ENCODE peak calls at places on chromosomes 4 and X, in ten cellular contexts. S, G, E, H, Z, Y, D, R, C and B are unnamed samples.

GRCh38 chrX:54825716-54826428 is 18.3 kb downstream of the MAGED2 start:
- DNase-seq in S (no peak), G (no peak), E (no peak), H (peak), Z (no peak), Y (peak), D (no peak), R (no peak), C (peak), B (no peak)

GRCh38 chrX:119790977-119791436 is 423 bp downstream of the RPL39 start:
- DNase-seq in S (no peak), G (peak), E (peak), H (peak), Z (no peak), Y (peak), D (no peak), R (peak), C (peak), B (no peak)

GRCh38 chrX:134836497-134836968 is 154.3 kb upstream of the SMIM10 start:
- DNase-seq in S (peak), G (peak), E (no peak), H (no peak), Z (peak), Y (peak), D (no peak), R (no peak), C (peak), B (no peak)

GRCh38 chr4:40199999-40200880 is 3.4 kb downstream of the RHOH start:
- DNase-seq in S (no peak), G (no peak), E (no peak), H (peak), Z (no peak), Y (no peak), D (peak), R (no peak), C (peak), B (no peak)

GRCh38 chrX:30618160-30618765 is 35.0 kb upstream of the GK start:
- DNase-seq in S (no peak), G (peak), E (no peak), H (no peak), Z (no peak), Y (peak), D (no peak), R (no peak), C (peak), B (no peak)

GRCh38 chrX:40414335-40414734 is 166.4 kb upstream of the ATP6AP2 start:
- DNase-seq in S (no peak), G (no peak), E (no peak), H (no peak), Z (no peak), Y (no peak), D (no peak), R (no peak), C (no peak), B (no peak)

GRCh38 chr4:71187399-71188196 is 151.2 kb upstream of the SLC4A4 start:
- DNase-seq in S (no peak), G (peak), E (peak), H (no peak), Z (no peak), Y (peak), D (no peak), R (peak), C (no peak), B (no peak)

GRCh38 chrX:154304901-154305300 is 9.3 kb downstream of the TKTL1 start:
- DNase-seq in S (no peak), G (no peak), E (no peak), H (no peak), Z (no peak), Y (no peak), D (no peak), R (no peak), C (no peak), B (no peak)

GRCh38 chrX:39268207-39268606 is 466.9 kb downstream of the MID1IP1 start:
- DNase-seq in S (no peak), G (no peak), E (no peak), H (no peak), Z (no peak), Y (no peak), D (no peak), R (no peak), C (no peak), B (no peak)

GRCh38 chr4:122765702-122766352 is 33.3 kb downstream of the BBS12 start:
- DNase-seq in S (no peak), G (peak), E (peak), H (no peak), Z (peak), Y (peak), D (no peak), R (peak), C (peak), B (peak)

GRCh38 chr4:85127653-85128052 is 161.2 kb upstream of the WDFY3 start:
- DNase-seq in S (peak), G (no peak), E (no peak), H (peak), Z (peak), Y (peak), D (no peak), R (peak), C (peak), B (no peak)

GRCh38 chr4:31442236-31442635 is 722.1 kb downstream of the PCDH7 start:
- DNase-seq in S (no peak), G (no peak), E (no peak), H (no peak), Z (no peak), Y (no peak), D (no peak), R (no peak), C (no peak), B (no peak)

GRCh38 chr4:139921551-139922184 is 232.3 kb downstream of the MAML3 start:
- DNase-seq in S (no peak), G (no peak), E (no peak), H (no peak), Z (no peak), Y (no peak), D (no peak), R (no peak), C (no peak), B (no peak)

GRCh38 chr4:8082517-8083055 is 76.0 kb downstream of the ABLIM2 start:
- DNase-seq in S (no peak), G (no peak), E (no peak), H (no peak), Z (no peak), Y (no peak), D (no peak), R (no peak), C (no peak), B (no peak)

GRCh38 chr4:188295899-188296298 is 156.7 kb downstream of the TRIML1 start:
- DNase-seq in S (no peak), G (no peak), E (no peak), H (no peak), Z (no peak), Y (no peak), D (no peak), R (no peak), C (peak), B (peak)

DNA sequence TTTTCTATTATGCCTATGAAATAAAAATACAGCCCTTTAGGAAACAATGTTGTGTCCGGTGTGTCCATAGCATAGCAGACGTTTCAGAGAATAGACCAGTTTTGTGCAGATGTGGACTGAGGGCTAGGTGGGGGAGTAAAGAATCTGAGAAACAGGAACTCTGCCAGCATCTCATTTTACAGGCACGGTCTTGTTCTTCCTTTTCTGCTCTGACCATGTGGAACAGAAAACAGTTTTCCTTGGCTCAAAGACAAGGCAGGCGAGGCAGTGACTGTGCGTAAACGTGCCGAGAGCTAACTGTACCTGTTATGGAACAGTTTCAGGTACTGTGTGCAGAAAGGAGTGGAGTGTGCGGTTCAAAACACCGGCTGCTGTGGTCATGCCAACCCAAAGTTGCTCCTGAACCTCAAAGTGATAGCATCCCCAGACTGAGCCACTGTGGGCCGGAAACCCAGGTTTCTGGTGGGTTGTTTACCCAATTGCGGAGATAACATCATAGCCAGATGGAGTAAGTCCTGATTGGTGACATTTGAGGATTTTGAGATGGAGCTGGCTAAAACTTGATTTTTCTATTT is 20.2 kb downstream of the CNGA2 start:
- DNase-seq in S (no peak), G (peak), E (no peak), H (no peak), Z (no peak), Y (no peak), D (no peak), R (no peak), C (no peak), B (peak)
- H3K4me3 ChIP-seq in S (no peak), G (no peak), E (no peak), H (no peak), Z (no peak), Y (no peak), D (no peak), R (no peak), C (no peak), B (no peak)

GRCh38 chrX:70453024-70453618 is 8.5 kb downstream of the DLG3 start:
- DNase-seq in S (no peak), G (no peak), E (no peak), H (no peak), Z (no peak), Y (no peak), D (no peak), R (no peak), C (no peak), B (no peak)
- H3K4me3 ChIP-seq in S (peak), G (peak), E (peak), H (peak), Z (peak), Y (peak), D (no peak), R (no peak), C (no peak), B (peak)

DNA sequence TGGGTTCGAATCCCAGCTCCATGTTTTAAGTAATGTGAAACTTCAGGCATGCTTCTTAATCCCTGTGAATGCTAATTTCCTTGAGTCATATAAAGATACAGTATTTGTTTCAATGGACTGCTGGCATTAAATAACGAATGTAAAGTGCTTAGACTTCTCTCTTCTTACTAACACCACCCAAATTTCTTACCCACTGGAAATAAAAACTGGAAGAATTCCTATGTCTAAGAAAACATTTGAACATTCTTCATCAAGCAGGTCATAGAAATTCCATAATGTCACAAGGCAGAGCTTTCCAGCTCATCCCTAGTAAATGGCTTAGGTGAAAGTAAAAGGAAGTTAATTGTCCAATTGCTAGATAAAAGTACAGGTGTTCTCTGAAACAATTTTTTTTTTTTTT is 172.6 kb downstream of the ANK2 start:
- DNase-seq in S (no peak), G (peak), E (no peak), H (no peak), Z (peak), Y (peak), D (no peak), R (no peak), C (peak), B (no peak)
- H3K4me3 ChIP-seq in S (no peak), G (no peak), E (no peak), H (no peak), Z (no peak), Y (peak), D (no peak), R (no peak), C (no peak), B (no peak)

DNA sequence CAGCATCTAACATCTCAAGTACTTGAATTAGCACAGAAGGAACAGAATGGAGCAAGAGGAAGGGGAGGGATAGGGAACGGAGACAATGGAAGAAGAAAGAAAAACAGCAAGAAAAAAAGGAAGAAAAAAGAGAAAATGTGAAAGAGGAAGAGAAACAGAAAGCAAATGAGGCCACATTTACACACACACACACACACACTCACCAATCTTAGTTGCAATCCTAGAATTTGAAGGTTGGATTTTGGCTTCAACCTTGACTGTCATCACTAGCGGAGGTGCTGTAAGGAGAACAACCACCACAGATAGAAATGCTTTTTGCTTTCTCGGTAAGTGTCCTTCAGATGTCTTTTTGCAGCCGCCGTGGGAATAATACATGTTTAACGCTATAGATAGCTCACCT is 327.1 kb upstream of the NWD2 start:
- DNase-seq in S (no peak), G (no peak), E (no peak), H (no peak), Z (no peak), Y (no peak), D (no peak), R (no peak), C (no peak), B (no peak)
- H3K4me3 ChIP-seq in S (no peak), G (no peak), E (no peak), H (no peak), Z (no peak), Y (no peak), D (no peak), R (no peak), C (no peak), B (no peak)